ENCODE peak calls at places on chromosome 18, in five cellular contexts. One of them, this sample, is unnamed. For H3K27me3, the result is how much of the 10 kb centered on the place peaks cover.

GRCh38 chr18:55999641-56000040 is 411.6 kb upstream of the TCF4 start:
- DNase-seq in heart left ventricle: peak
- DNase-seq in heart right ventricle: no peak
- DNase-seq in left lung: no peak
- DNase-seq in cardiac muscle cell: peak
- DNase-seq in this sample: peak

GRCh38 chr18:6807504-6808257 is 78.2 kb downstream of the ARHGAP28 start:
- DNase-seq in cardiac muscle cell: no peak
- DNase-seq in heart left ventricle: no peak
- DNase-seq in left lung: no peak
- DNase-seq in heart right ventricle: no peak
- DNase-seq in this sample: no peak

GRCh38 chr18:2302628-2303516 is 268.4 kb downstream of the METTL4 start:
- DNase-seq in cardiac muscle cell: peak
- DNase-seq in heart right ventricle: no peak
- DNase-seq in heart left ventricle: no peak
- DNase-seq in left lung: no peak
- DNase-seq in this sample: peak

GRCh38 chr18:62715829-62716678 is 713 bp downstream of the PHLPP1 start:
- DNase-seq in left lung: peak
- DNase-seq in cardiac muscle cell: peak
- DNase-seq in heart right ventricle: peak
- DNase-seq in heart left ventricle: peak
- DNase-seq in this sample: peak

GRCh38 chr18:519019-519879 is 18.7 kb upstream of the COLEC12 start:
- DNase-seq in cardiac muscle cell: peak
- DNase-seq in heart left ventricle: peak
- DNase-seq in left lung: no peak
- DNase-seq in heart right ventricle: peak
- DNase-seq in this sample: no peak

GRCh38 chr18:43634994-43635393 is 357.7 kb upstream of the SYT4 start:
- DNase-seq in heart left ventricle: no peak
- DNase-seq in left lung: no peak
- DNase-seq in cardiac muscle cell: no peak
- DNase-seq in heart right ventricle: no peak
- DNase-seq in this sample: no peak

GRCh38 chr18:21242141-21243040 is at the start of gene GREB1L:
- DNase-seq in left lung: peak
- DNase-seq in cardiac muscle cell: peak
- DNase-seq in heart left ventricle: peak
- DNase-seq in heart right ventricle: peak
- DNase-seq in this sample: peak

GRCh38 chr18:54712315-54712714 is 116.0 kb upstream of the RAB27B start:
- DNase-seq in cardiac muscle cell: peak
- DNase-seq in heart right ventricle: no peak
- DNase-seq in left lung: no peak
- DNase-seq in heart left ventricle: no peak
- DNase-seq in this sample: no peak

GRCh38 chr18:61743775-61744531 is 148.9 kb downstream of the RNF152 start:
- DNase-seq in heart left ventricle: peak
- DNase-seq in left lung: no peak
- DNase-seq in cardiac muscle cell: peak
- DNase-seq in heart right ventricle: peak
- DNase-seq in this sample: no peak

GRCh38 chr18:53380063-53380639 is 844.3 kb downstream of the MBD2 start:
- DNase-seq in left lung: no peak
- DNase-seq in heart left ventricle: no peak
- DNase-seq in cardiac muscle cell: peak
- DNase-seq in heart right ventricle: no peak
- DNase-seq in this sample: no peak

GRCh38 chr18:66792466-66792865 is 188.6 kb upstream of the CDH19 start:
- DNase-seq in heart left ventricle: no peak
- DNase-seq in heart right ventricle: no peak
- DNase-seq in left lung: no peak
- DNase-seq in cardiac muscle cell: peak
- DNase-seq in this sample: no peak

GRCh38 chr18:44759925-44760342 is 79.2 kb downstream of the SETBP1 start:
- DNase-seq in left lung: no peak
- DNase-seq in heart right ventricle: no peak
- DNase-seq in cardiac muscle cell: no peak
- DNase-seq in heart left ventricle: no peak
- DNase-seq in this sample: no peak

GRCh38 chr18:59096098-59096779 is 43.4 kb upstream of the SEC11C start:
- DNase-seq in left lung: no peak
- DNase-seq in heart right ventricle: no peak
- DNase-seq in heart left ventricle: no peak
- DNase-seq in cardiac muscle cell: no peak
- DNase-seq in this sample: no peak

GRCh38 chr18:22108674-22109073 is 60.7 kb upstream of the GATA6 start:
- DNase-seq in cardiac muscle cell: peak
- DNase-seq in heart left ventricle: no peak
- DNase-seq in left lung: no peak
- DNase-seq in heart right ventricle: no peak
- DNase-seq in this sample: no peak

GRCh38 chr18:58661423-58661822 is 9.8 kb upstream of the MALT1 start:
- DNase-seq in cardiac muscle cell: peak
- DNase-seq in left lung: no peak
- DNase-seq in heart left ventricle: no peak
- DNase-seq in heart right ventricle: no peak
- DNase-seq in this sample: no peak

GRCh38 chr18:61635901-61636528 is 256.8 kb downstream of the RNF152 start:
- DNase-seq in heart right ventricle: peak
- DNase-seq in left lung: peak
- DNase-seq in cardiac muscle cell: peak
- DNase-seq in heart left ventricle: peak
- DNase-seq in this sample: peak

GRCh38 chr18:45412577-45412976 is 202.7 kb upstream of the SLC14A2 start:
- DNase-seq in heart right ventricle: no peak
- DNase-seq in heart left ventricle: no peak
- DNase-seq in left lung: no peak
- DNase-seq in cardiac muscle cell: no peak
- DNase-seq in this sample: no peak

GRCh38 chr18:13464432-13465125 is 246.0 kb downstream of the LDLRAD4 start:
- DNase-seq in heart right ventricle: peak
- DNase-seq in left lung: peak
- DNase-seq in heart left ventricle: peak
- DNase-seq in cardiac muscle cell: peak
- DNase-seq in this sample: no peak

GRCh38 chr18:392926-393325 is 107.6 kb downstream of the COLEC12 start:
- DNase-seq in heart left ventricle: peak
- DNase-seq in left lung: no peak
- DNase-seq in heart right ventricle: no peak
- DNase-seq in cardiac muscle cell: peak
- DNase-seq in this sample: no peak

GRCh38 chr18:50011813-50012445 is 183.0 kb downstream of the MYO5B start:
- DNase-seq in heart left ventricle: no peak
- DNase-seq in heart right ventricle: no peak
- DNase-seq in cardiac muscle cell: peak
- DNase-seq in left lung: no peak
- DNase-seq in this sample: no peak

GRCh38 chr18:34494359-34494696 is 215.8 kb upstream of the DTNA start:
- DNase-seq in heart left ventricle: peak
- DNase-seq in heart right ventricle: peak
- DNase-seq in cardiac muscle cell: no peak
- DNase-seq in left lung: peak
- DNase-seq in this sample: no peak

GRCh38 chr18:7152485-7152884 is 34.9 kb upstream of the LAMA1 start:
- DNase-seq in heart left ventricle: no peak
- DNase-seq in left lung: no peak
- DNase-seq in heart right ventricle: no peak
- DNase-seq in cardiac muscle cell: peak
- DNase-seq in this sample: no peak

GRCh38 chr18:22106536-22107292 is 62.7 kb upstream of the GATA6 start:
- DNase-seq in left lung: no peak
- DNase-seq in heart right ventricle: no peak
- DNase-seq in cardiac muscle cell: no peak
- DNase-seq in heart left ventricle: no peak
- DNase-seq in this sample: no peak

GRCh38 chr18:55202232-55202917 is 243.1 kb upstream of the CCDC68 start:
- DNase-seq in cardiac muscle cell: no peak
- DNase-seq in heart left ventricle: no peak
- DNase-seq in left lung: no peak
- DNase-seq in heart right ventricle: no peak
- DNase-seq in this sample: no peak

GRCh38 chr18:3455938-3456685 is 6.1 kb downstream of the TGIF1 start:
- DNase-seq in heart left ventricle: no peak
- DNase-seq in cardiac muscle cell: peak
- DNase-seq in heart right ventricle: no peak
- DNase-seq in left lung: no peak
- DNase-seq in this sample: no peak

GRCh38 chr18:31248783-31249521 is 69.0 kb upstream of the DSG1 start:
- DNase-seq in heart right ventricle: no peak
- DNase-seq in left lung: no peak
- DNase-seq in heart left ventricle: no peak
- DNase-seq in cardiac muscle cell: no peak
- DNase-seq in this sample: no peak

GRCh38 chr18:6561893-6562292 is 147.2 kb upstream of the L3MBTL4 start:
- DNase-seq in left lung: no peak
- DNase-seq in heart left ventricle: no peak
- DNase-seq in cardiac muscle cell: no peak
- DNase-seq in heart right ventricle: no peak
- DNase-seq in this sample: no peak

GRCh38 chr18:59624384-59624760 is 72.9 kb downstream of the CCBE1 start:
- DNase-seq in heart left ventricle: no peak
- DNase-seq in left lung: no peak
- DNase-seq in cardiac muscle cell: no peak
- DNase-seq in heart right ventricle: no peak
- DNase-seq in this sample: no peak

GRCh38 chr18:21262979-21263378 is 20.9 kb downstream of the GREB1L start:
- DNase-seq in cardiac muscle cell: no peak
- DNase-seq in left lung: no peak
- DNase-seq in heart left ventricle: no peak
- DNase-seq in heart right ventricle: no peak
- DNase-seq in this sample: no peak

GRCh38 chr18:58254873-58255511 is 211.0 kb downstream of the NEDD4L start:
- DNase-seq in cardiac muscle cell: no peak
- DNase-seq in heart right ventricle: peak
- DNase-seq in left lung: no peak
- DNase-seq in heart left ventricle: peak
- DNase-seq in this sample: peak

DNA sequence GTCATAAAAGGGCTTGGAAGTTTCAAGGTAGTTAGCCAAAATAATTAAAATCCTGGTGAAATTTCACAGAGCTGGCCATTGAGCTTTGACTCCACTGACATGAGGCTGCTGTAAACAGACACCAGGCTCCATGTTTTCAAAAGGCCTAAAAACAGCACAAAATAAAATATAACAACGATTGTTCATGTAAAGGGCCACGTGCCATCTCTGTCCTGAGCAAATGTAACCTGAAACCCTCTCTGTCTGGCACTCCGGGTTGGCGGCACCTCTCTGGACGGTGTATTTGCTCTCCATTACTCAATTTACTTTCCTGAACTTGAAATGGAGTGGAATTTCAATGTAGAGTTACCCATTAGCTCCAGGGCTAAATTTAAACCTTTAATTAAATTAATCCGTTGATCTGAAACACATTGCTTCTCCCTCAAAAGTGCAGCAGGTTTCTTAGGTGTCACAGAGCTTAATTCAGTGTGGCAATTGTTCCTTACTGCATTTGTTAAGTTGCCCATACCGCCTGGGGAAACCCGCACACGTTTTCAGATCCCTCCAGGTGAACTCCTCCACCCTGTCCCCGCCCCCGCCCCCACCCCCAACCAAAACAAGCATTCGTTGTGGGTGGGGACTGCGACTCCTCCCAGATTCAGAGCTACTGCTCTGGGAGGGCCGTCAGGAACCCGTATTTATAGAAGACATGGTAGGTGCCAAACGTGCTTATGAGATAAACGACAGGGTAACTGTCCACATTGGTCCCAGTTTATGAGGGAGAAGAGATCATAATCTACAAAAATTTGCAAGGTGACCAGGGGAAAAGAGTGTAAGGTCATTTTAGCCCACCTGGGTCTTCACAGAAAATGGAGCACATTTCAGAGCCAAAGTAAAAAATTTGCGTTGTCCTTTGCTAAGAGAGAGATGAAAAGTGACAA is 1.2 kb upstream of the CABLES1 start:
- DNase-seq in heart left ventricle: no peak
- DNase-seq in cardiac muscle cell: no peak
- DNase-seq in heart right ventricle: no peak
- DNase-seq in left lung: no peak
- DNase-seq in this sample: no peak
- H3K27me3 ChIP-seq in heart left ventricle: under half
- H3K27me3 ChIP-seq in cardiac muscle cell: under half
- H3K27me3 ChIP-seq in heart right ventricle: half or more
- H3K27me3 ChIP-seq in left lung: under half
- H3K27me3 ChIP-seq in this sample: under half

GRCh38 chr18:74173434-74173750 is 25.1 kb downstream of the TIMM21 start:
- DNase-seq in heart right ventricle: no peak
- DNase-seq in cardiac muscle cell: no peak
- DNase-seq in heart left ventricle: no peak
- DNase-seq in left lung: no peak
- DNase-seq in this sample: no peak
- H3K27me3 ChIP-seq in heart right ventricle: under half
- H3K27me3 ChIP-seq in cardiac muscle cell: under half
- H3K27me3 ChIP-seq in heart left ventricle: under half
- H3K27me3 ChIP-seq in left lung: under half
- H3K27me3 ChIP-seq in this sample: under half

GRCh38 chr18:51666717-51667320 is 469.3 kb upstream of the MEX3C start:
- DNase-seq in cardiac muscle cell: peak
- DNase-seq in heart right ventricle: peak
- DNase-seq in left lung: peak
- DNase-seq in heart left ventricle: peak
- DNase-seq in this sample: no peak

GRCh38 chr18:51668632-51669031 is 471.2 kb upstream of the MEX3C start:
- DNase-seq in cardiac muscle cell: no peak
- DNase-seq in left lung: no peak
- DNase-seq in heart left ventricle: no peak
- DNase-seq in heart right ventricle: no peak
- DNase-seq in this sample: no peak

GRCh38 chr18:51668101-51668500 is 470.6 kb upstream of the MEX3C start:
- DNase-seq in cardiac muscle cell: peak
- DNase-seq in heart right ventricle: peak
- DNase-seq in left lung: no peak
- DNase-seq in heart left ventricle: peak
- DNase-seq in this sample: peak

GRCh38 chr18:51660316-51660715 is 462.8 kb upstream of the MEX3C start:
- DNase-seq in left lung: no peak
- DNase-seq in heart right ventricle: no peak
- DNase-seq in cardiac muscle cell: no peak
- DNase-seq in heart left ventricle: no peak
- DNase-seq in this sample: no peak

GRCh38 chr18:51664236-51664635 is 466.8 kb upstream of the MEX3C start:
- DNase-seq in heart left ventricle: no peak
- DNase-seq in cardiac muscle cell: no peak
- DNase-seq in heart right ventricle: no peak
- DNase-seq in left lung: no peak
- DNase-seq in this sample: no peak
- H3K27me3 ChIP-seq in heart left ventricle: under half
- H3K27me3 ChIP-seq in cardiac muscle cell: under half
- H3K27me3 ChIP-seq in heart right ventricle: under half
- H3K27me3 ChIP-seq in left lung: under half
- H3K27me3 ChIP-seq in this sample: under half

GRCh38 chr18:47235096-47235495 is 16.4 kb downstream of the SKOR2 start:
- DNase-seq in cardiac muscle cell: no peak
- DNase-seq in left lung: no peak
- DNase-seq in heart right ventricle: no peak
- DNase-seq in heart left ventricle: no peak
- DNase-seq in this sample: no peak
- H3K27me3 ChIP-seq in cardiac muscle cell: under half
- H3K27me3 ChIP-seq in left lung: under half
- H3K27me3 ChIP-seq in heart right ventricle: half or more
- H3K27me3 ChIP-seq in heart left ventricle: half or more
- H3K27me3 ChIP-seq in this sample: under half

GRCh38 chr18:78970774-78971333 is 8.8 kb upstream of the SALL3 start:
- DNase-seq in heart left ventricle: no peak
- DNase-seq in heart right ventricle: no peak
- DNase-seq in left lung: peak
- DNase-seq in cardiac muscle cell: no peak
- DNase-seq in this sample: no peak
- H3K27me3 ChIP-seq in heart left ventricle: half or more
- H3K27me3 ChIP-seq in heart right ventricle: half or more
- H3K27me3 ChIP-seq in left lung: under half
- H3K27me3 ChIP-seq in cardiac muscle cell: half or more
- H3K27me3 ChIP-seq in this sample: under half